ENCODE peak calls at places on chromosomes 6 and 20, in six cellular contexts. E is prostate gland, G is AG04450, X is fibroblast of mammary gland, R is testis, S is A673. D is an unnamed sample.

GRCh38 chr20:45095753-45096371 is 5.1 kb downstream of the KCNS1 start:
- DNase-seq in E (peak; percentile 60), G (no peak), X (peak; percentile 69), R (peak; percentile 78), S (peak; percentile 72), D (peak; percentile 69)

GRCh38 chr20:19875746-19876145 is 117.7 kb downstream of the RIN2 start:
- DNase-seq in E (no peak), G (no peak), X (peak; percentile 11), R (no peak), S (no peak), D (no peak)

GRCh38 chr6:11209941-11210340 is 22.5 kb downstream of the NEDD9 start:
- DNase-seq in E (no peak), G (no peak), X (no peak), R (no peak), S (peak; percentile 73), D (no peak)

GRCh38 chr6:19757036-19757435 is 80.1 kb upstream of the ID4 start:
- DNase-seq in E (no peak), G (no peak), X (peak; percentile 10), R (no peak), S (no peak), D (no peak)

GRCh38 chr6:127866766-127867165 is 34.1 kb downstream of the THEMIS start:
- DNase-seq in E (no peak), G (no peak), X (no peak), R (no peak), S (no peak), D (no peak)

GRCh38 chr6:85580878-85581267 is 12.8 kb downstream of the SNX14 start:
- DNase-seq in E (no peak), G (no peak), X (peak; percentile 86), R (no peak), S (no peak), D (peak; percentile 35)

GRCh38 chr6:157768863-157769551 is 54.0 kb upstream of the SNX9 start:
- DNase-seq in E (no peak), G (no peak), X (no peak), R (no peak), S (no peak), D (no peak)

GRCh38 chr6:157585274-157586087 is 204.5 kb downstream of the ZDHHC14 start:
- DNase-seq in E (no peak), G (no peak), X (no peak), R (no peak), S (no peak), D (no peak)

GRCh38 chr20:51665543-51666118 is 102.6 kb downstream of the ATP9A start:
- DNase-seq in E (peak; percentile 12), G (no peak), X (no peak), R (no peak), S (no peak), D (no peak)

GRCh38 chr6:18244251-18244650 is 20.1 kb downstream of the DEK start:
- DNase-seq in E (no peak), G (no peak), X (no peak), R (no peak), S (no peak), D (no peak)

GRCh38 chr20:53215166-53215565 is 243.0 kb downstream of the TSHZ2 start:
- DNase-seq in E (no peak), G (no peak), X (no peak), R (no peak), S (no peak), D (no peak)

GRCh38 chr6:93163146-93163545 is 256.2 kb downstream of the EPHA7 start:
- DNase-seq in E (no peak), G (no peak), X (no peak), R (no peak), S (no peak), D (no peak)

GRCh38 chr6:37242429-37243052 is 15.0 kb upstream of the TBC1D22B start:
- DNase-seq in E (peak; percentile 36), G (peak; percentile 98), X (peak; percentile 98), R (no peak), S (peak; percentile 62), D (peak; percentile 99)

GRCh38 chr6:83868639-83869038 is 9.2 kb downstream of the CYB5R4 start:
- DNase-seq in E (no peak), G (no peak), X (peak; percentile 74), R (no peak), S (peak; percentile 10), D (peak; percentile 40)

GRCh38 chr20:13458860-13459451 is 179.8 kb downstream of the TASP1 start:
- DNase-seq in E (no peak), G (no peak), X (peak; percentile 59), R (peak; percentile 33), S (peak; percentile 63), D (peak; percentile 37)

GRCh38 chr6:56637640-56638039 is 5.0 kb downstream of the DST start:
- DNase-seq in E (peak; percentile 37), G (peak; percentile 54), X (peak; percentile 81), R (no peak), S (peak; percentile 75), D (peak; percentile 81)

GRCh38 chr20:59771506-59772372 is 161.7 kb downstream of the SYCP2 start:
- DNase-seq in E (no peak), G (no peak), X (no peak), R (no peak), S (no peak), D (no peak)

GRCh38 chr6:32973934-32974333 is 5.5 kb downstream of the BRD2 start:
- DNase-seq in E (no peak), G (no peak), X (peak; percentile 62), R (no peak), S (peak; percentile 71), D (peak; percentile 77)

GRCh38 chr6:159691133-159691962 is 1.7 kb downstream of the SOD2 start:
- DNase-seq in E (peak; percentile 48), G (peak; percentile 81), X (peak; percentile 92), R (no peak), S (peak; percentile 83), D (peak; percentile 96)

GRCh38 chr6:24933868-24934401 is 1.8 kb downstream of the RIPOR2 start:
- DNase-seq in E (no peak), G (no peak), X (peak; percentile 18), R (peak; percentile 52), S (peak; percentile 69), D (peak; percentile 28)

GRCh38 chr20:34475979-34476736 is 40.1 kb upstream of the DYNLRB1 start:
- DNase-seq in E (peak; percentile 20), G (no peak), X (peak; percentile 25), R (peak; percentile 48), S (no peak), D (peak; percentile 40)

GRCh38 chr20:48825551-48825885 is 2.3 kb downstream of the PREX1 start:
- DNase-seq in E (no peak), G (no peak), X (no peak), R (no peak), S (peak; percentile 45), D (no peak)
- TF ChIP-seq CTCF in E (no peak), G (no peak), X (no peak), R (no peak), S (no peak), D (no peak)

GRCh38 chr20:31953749-31954148 is 1.9 kb upstream of the PDRG1 start:
- DNase-seq in E (no peak), G (no peak), X (no peak), R (no peak), S (no peak), D (no peak)

GRCh38 chr20:31951203-31951529 is 680 bp downstream of the PDRG1 start:
- DNase-seq in E (no peak), G (no peak), X (no peak), R (no peak), S (no peak), D (no peak)

GRCh38 chr20:31951530-31952453 is at the start of gene PDRG1:
- DNase-seq in E (peak; percentile 89), G (peak; percentile 93), X (peak; percentile 91), R (peak; percentile 95), S (peak; percentile 97), D (peak; percentile 96)

GRCh38 chr20:31948008-31948407 is 3.8 kb downstream of the PDRG1 start:
- DNase-seq in E (no peak), G (no peak), X (peak; percentile 10), R (no peak), S (no peak), D (no peak)

GRCh38 chr20:31949877-31950646 is 1.8 kb downstream of the PDRG1 start:
- DNase-seq in E (no peak), G (no peak), X (no peak), R (no peak), S (no peak), D (no peak)
- H3K4me3 ChIP-seq in E (no peak overlapping the region), G (no peak overlapping the region), X (no peak overlapping the region), R (no peak overlapping the region), S (peak overlapping the region; percentile 98), D (no peak overlapping the region)

DNA sequence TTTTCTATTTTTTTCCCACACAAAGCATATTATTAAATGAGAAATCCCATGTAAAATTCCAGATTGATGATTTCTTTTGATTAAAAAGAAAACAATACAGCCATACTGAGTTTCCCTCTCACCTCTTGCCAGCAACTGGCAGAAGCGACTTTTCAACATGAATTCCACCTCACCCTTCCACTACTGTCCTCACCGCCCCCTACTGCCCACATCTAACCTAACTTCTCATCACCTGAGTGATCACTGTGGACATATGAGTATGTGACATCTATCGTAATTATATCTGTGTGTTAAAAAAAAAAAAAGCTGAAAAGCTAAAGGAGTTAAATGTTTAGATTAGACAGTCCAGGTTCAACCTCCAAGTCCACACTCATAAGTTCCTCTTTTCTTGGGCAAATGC is 528.6 kb downstream of the PRKN start:
- DNase-seq in E (no peak), G (no peak), X (no peak), R (no peak), S (no peak), D (no peak)
- TF ChIP-seq CTCF in E (no peak), G (no peak), X (no peak), R (no peak), S (no peak), D (no peak)

GRCh38 chr6:170296423-170296745 is 5.5 kb upstream of the DLL1 start:
- DNase-seq in E (no peak), G (no peak), X (no peak), R (no peak), S (no peak), D (no peak)

GRCh38 chr6:170293411-170293844 is 2.5 kb upstream of the DLL1 start:
- DNase-seq in E (no peak), G (no peak), X (no peak), R (no peak), S (no peak), D (no peak)

GRCh38 chr6:170295519-170296422 is 4.9 kb upstream of the DLL1 start:
- DNase-seq in E (peak; percentile 41), G (no peak), X (no peak), R (peak; percentile 42), S (peak; percentile 48), D (no peak)

GRCh38 chr6:170293881-170294755 is 3.2 kb upstream of the DLL1 start:
- DNase-seq in E (no peak), G (no peak), X (no peak), R (no peak), S (no peak), D (no peak)

DNA sequence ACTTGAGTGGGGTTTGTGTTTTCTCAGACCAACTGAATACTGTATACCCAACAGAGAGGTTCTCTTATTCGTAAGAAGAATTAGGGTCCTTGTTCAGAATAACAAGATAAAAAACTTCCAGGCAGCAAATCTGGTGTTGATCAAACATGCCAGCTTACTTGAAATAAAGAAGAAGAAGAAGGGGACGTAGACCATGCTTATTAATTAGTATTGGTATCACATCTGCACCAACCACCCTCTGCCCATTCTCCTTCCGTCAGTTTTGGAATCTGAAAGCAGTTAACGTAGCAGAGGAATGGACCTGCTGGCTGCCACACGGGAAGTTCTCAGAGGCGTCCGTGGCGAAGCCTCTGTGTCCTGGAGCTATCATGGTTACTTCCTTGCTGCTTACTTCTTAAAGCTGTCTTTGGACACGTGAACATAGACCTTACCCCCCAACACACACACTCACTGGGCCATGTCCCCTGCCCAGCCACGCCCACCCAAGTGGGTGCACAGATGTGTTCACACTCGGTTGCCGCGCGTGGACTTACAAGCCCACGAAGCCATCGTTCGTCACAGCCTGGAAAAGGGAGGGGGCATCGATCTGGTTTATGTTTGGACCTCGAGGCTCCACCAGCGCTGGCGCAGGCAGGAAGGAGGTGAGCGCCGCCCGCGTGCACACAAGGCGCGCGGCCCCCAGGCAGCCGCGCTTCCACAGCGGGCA is 4.1 kb upstream of the DLL1 start:
- DNase-seq in E (no peak), G (no peak), X (no peak), R (no peak), S (no peak), D (no peak)
- H3K4me3 ChIP-seq in E (peak overlapping the region; percentile 36), G (peak overlapping the region; percentile 44), X (no peak overlapping the region), R (peak overlapping the region; percentile 49), S (peak overlapping the region; percentile 44), D (peak overlapping the region; percentile 52)

D was measured in fibroblast of villous mesenchyme.